ENCODE peak calls at places on chromosome 18, in seven cellular contexts. N, E, X, T, F, W and Z are unnamed samples.

GRCh38 chr18:57446322-57446721 is 11.1 kb downstream of the ONECUT2 start:
- DNase-seq in N (peak), E (no peak), X (no peak), T (no peak), F (no peak), W (peak), Z (peak)

GRCh38 chr18:45910405-45911023 is 56.6 kb downstream of the EPG5 start:
- DNase-seq in N (peak), E (peak), X (peak), T (no peak), F (peak), W (peak), Z (peak)

GRCh38 chr18:13435596-13436333 is 217.2 kb downstream of the LDLRAD4 start:
- DNase-seq in N (no peak), E (no peak), X (peak), T (peak), F (no peak), W (peak), Z (peak)

GRCh38 chr18:78496095-78496494 is 483.5 kb upstream of the SALL3 start:
- DNase-seq in N (no peak), E (no peak), X (no peak), T (no peak), F (peak), W (no peak), Z (no peak)

GRCh38 chr18:48749768-48750167 is 201.0 kb downstream of the SMAD7 start:
- DNase-seq in N (peak), E (no peak), X (peak), T (no peak), F (peak), W (no peak), Z (peak)

GRCh38 chr18:48295586-48296311 is 113.4 kb downstream of the ZBTB7C start:
- DNase-seq in N (no peak), E (no peak), X (no peak), T (no peak), F (no peak), W (no peak), Z (peak)

GRCh38 chr18:60100805-60101204 is 201.0 kb downstream of the PMAIP1 start:
- DNase-seq in N (no peak), E (no peak), X (no peak), T (no peak), F (no peak), W (no peak), Z (peak)

GRCh38 chr18:7872569-7872968 is 305.5 kb downstream of the PTPRM start:
- DNase-seq in N (peak), E (no peak), X (no peak), T (peak), F (no peak), W (peak), Z (peak)

GRCh38 chr18:10989486-10989885 is 159.9 kb downstream of the PIEZO2 start:
- DNase-seq in N (no peak), E (no peak), X (no peak), T (no peak), F (no peak), W (no peak), Z (no peak)

GRCh38 chr18:35186491-35187034 is 54.3 kb upstream of the ZNF397 start:
- DNase-seq in N (no peak), E (no peak), X (no peak), T (no peak), F (no peak), W (no peak), Z (no peak)

GRCh38 chr18:30987479-30988241 is 54.9 kb downstream of the DSC3 start:
- DNase-seq in N (no peak), E (peak), X (no peak), T (no peak), F (no peak), W (peak), Z (peak)

GRCh38 chr18:49174478-49174877 is 223.7 kb upstream of the SMAD7 start:
- DNase-seq in N (peak), E (no peak), X (peak), T (no peak), F (no peak), W (no peak), Z (peak)

GRCh38 chr18:6370886-6371635 is 43.6 kb downstream of the L3MBTL4 start:
- DNase-seq in N (no peak), E (peak), X (no peak), T (no peak), F (no peak), W (no peak), Z (no peak)

GRCh38 chr18:40414155-40414754 is 1540.8 kb upstream of the PIK3C3 start:
- DNase-seq in N (peak), E (no peak), X (no peak), T (no peak), F (no peak), W (no peak), Z (peak)

GRCh38 chr18:46320928-46321855 is 217.0 kb downstream of the HAUS1 start:
- DNase-seq in N (peak), E (no peak), X (peak), T (peak), F (no peak), W (no peak), Z (peak)

GRCh38 chr18:45526120-45526841 is 89.0 kb upstream of the SLC14A2 start:
- DNase-seq in N (no peak), E (no peak), X (peak), T (peak), F (no peak), W (no peak), Z (peak)

GRCh38 chr18:23537274-23537673 is 34.0 kb downstream of the RMC1 start:
- DNase-seq in N (no peak), E (no peak), X (no peak), T (no peak), F (no peak), W (no peak), Z (no peak)

GRCh38 chr18:74831571-74832250 is 234.0 kb downstream of the ZNF407 start:
- DNase-seq in N (peak), E (no peak), X (no peak), T (no peak), F (no peak), W (no peak), Z (no peak)

GRCh38 chr18:58603365-58604067 is 25.4 kb downstream of the ALPK2 start:
- DNase-seq in N (peak), E (no peak), X (peak), T (no peak), F (no peak), W (no peak), Z (peak)

GRCh38 chr18:45805551-45805950 is 19.9 kb upstream of the SIGLEC15 start:
- DNase-seq in N (no peak), E (no peak), X (no peak), T (no peak), F (no peak), W (no peak), Z (peak)

GRCh38 chr18:59142274-59142673 is 2.6 kb downstream of the SEC11C start:
- DNase-seq in N (no peak), E (no peak), X (no peak), T (no peak), F (no peak), W (no peak), Z (no peak)

GRCh38 chr18:50038448-50038847 is 156.5 kb downstream of the MYO5B start:
- DNase-seq in N (no peak), E (no peak), X (no peak), T (no peak), F (no peak), W (no peak), Z (peak)

GRCh38 chr18:34661464-34662087 is 48.5 kb upstream of the DTNA start:
- DNase-seq in N (peak), E (no peak), X (peak), T (no peak), F (no peak), W (peak), Z (peak)

GRCh38 chr18:70166668-70167067 is 38.8 kb downstream of the RTTN start:
- DNase-seq in N (no peak), E (no peak), X (no peak), T (no peak), F (no peak), W (no peak), Z (no peak)
- H3K4me3 ChIP-seq in N (no peak), E (no peak), X (no peak), T (no peak), F (no peak), W (no peak), Z (no peak)

DNA sequence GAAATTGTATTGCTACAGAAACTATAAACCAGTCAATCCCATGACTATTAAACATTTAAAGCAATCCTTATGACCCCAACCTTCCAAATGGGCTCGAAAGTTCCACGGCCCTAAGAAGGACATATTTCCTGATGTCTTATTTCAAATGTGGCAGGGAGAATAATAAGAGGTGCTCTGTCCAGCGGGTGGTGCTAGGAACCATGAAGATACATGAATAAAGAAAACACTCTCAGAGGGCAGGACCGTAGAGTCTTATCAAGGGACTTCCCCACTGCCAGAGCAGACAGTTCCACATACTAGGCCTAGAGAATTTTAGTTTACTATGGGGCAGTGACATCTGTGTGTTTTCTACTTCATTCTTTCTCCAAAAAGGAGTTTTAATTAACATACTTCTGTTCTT is 187.1 kb upstream of the PIK3C3 start:
- DNase-seq in N (peak), E (no peak), X (no peak), T (no peak), F (no peak), W (no peak), Z (peak)
- TF ChIP-seq CTCF in N (peak), E (no peak), X (peak), T (peak), F (no peak), W (no peak), Z (peak)

DNA sequence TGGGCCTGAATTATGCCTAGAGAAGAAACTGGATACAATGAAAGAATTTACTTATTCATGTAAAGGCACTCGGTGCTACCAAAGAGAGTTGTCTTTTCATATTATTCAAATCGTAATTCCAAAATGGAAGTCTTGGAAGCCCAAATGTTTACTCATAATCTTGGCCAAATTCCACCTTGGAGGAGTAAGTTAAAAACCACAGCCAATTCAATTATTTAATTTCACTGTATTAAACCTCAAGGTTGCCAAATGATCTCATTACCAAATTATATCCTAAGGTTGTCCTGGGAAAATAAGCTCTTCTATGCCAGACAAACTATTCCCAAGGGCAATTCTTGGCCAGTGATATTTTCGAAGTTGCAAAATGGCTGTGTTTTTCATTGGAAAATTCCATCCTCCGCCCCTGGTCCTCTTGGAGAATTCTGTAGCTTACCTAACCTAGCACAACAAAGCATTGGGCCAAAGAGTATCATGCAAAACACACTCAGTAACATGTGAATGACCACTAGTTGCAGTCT is 11.1 kb upstream of the VPS4B start:
- DNase-seq in N (no peak), E (no peak), X (no peak), T (peak), F (no peak), W (no peak), Z (peak)
- H3K4me3 ChIP-seq in N (no peak), E (no peak), X (no peak), T (no peak), F (no peak), W (no peak), Z (no peak)

GRCh38 chr18:76307293-76307690 is 187.8 kb downstream of the ZNF516 start:
- DNase-seq in N (no peak), E (no peak), X (no peak), T (no peak), F (no peak), W (no peak), Z (no peak)

GRCh38 chr18:76306685-76307292 is 188.3 kb downstream of the ZNF516 start:
- DNase-seq in N (no peak), E (no peak), X (no peak), T (no peak), F (no peak), W (no peak), Z (no peak)
- TF ChIP-seq CTCF in N (no peak), E (no peak), X (no peak), T (peak), F (no peak), W (no peak), Z (no peak)

GRCh38 chr18:3104190-3105054 is 91.5 kb upstream of the LPIN2 start:
- DNase-seq in N (peak), E (no peak), X (peak), T (no peak), F (no peak), W (no peak), Z (peak)
- H3K4me3 ChIP-seq in N (no peak), E (no peak), X (no peak), T (no peak), F (no peak), W (no peak), Z (no peak)

DNA sequence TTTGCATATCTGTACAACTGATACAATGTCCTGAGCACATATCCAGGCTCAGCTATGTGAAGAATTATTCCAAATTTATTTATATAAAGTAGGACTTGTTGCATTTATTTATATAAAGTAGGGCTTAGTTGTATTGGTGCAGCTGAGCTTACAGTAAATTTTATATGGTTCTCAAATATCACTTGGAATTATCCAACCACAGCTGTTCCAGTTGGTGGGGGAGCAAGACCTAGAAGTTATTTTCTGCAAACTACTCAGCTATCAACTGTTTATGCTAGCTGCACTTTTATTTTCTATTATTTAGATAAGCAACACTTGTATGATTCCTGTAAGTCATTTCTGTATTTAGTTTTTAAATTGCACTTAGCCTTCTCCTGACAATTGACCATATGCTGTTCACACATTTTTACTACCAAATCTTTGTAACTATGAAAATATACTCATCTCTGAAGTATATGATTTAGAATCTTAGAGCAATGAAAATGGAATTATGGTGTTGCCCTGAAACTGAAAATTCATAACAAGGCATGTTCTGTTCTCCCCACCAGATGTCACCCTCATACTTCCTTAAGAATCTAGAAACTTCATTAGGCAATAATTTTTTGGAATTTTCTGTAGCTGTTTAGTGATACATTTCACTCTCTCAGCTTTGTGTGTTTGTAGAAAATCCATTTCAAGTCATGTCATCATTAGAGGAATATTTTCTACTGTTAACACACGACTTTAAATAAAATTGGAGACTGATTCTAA is 157.0 kb upstream of the CBLN2 start:
- DNase-seq in N (peak), E (no peak), X (peak), T (no peak), F (no peak), W (no peak), Z (peak)
- TF ChIP-seq CTCF in N (peak), E (no peak), X (peak), T (peak), F (peak), W (peak), Z (peak)

GRCh38 chr18:62758591-62758990 is 43.2 kb downstream of the PHLPP1 start:
- DNase-seq in N (no peak), E (no peak), X (no peak), T (no peak), F (no peak), W (no peak), Z (no peak)
- H3K4me3 ChIP-seq in N (no peak), E (no peak), X (no peak), T (no peak), F (no peak), W (no peak), Z (no peak)